ENCODE peak calls at places on chromosomes 1 and 21, in ten cellular contexts. Q is stimulated activated CD4-positive, alpha-beta T cell treated with anti-CD3 and anti-CD28 coated beads, Interleukin-1b, Interleukin-23, amount 100 ng/mL, for 48 hours; V is NCI-H1092 treated with DMSO at 0.1 percent for 48 hours; K is GM04504; C is posterior cingulate gyrus; X is cardiac fibroblast; P is ELR; U is Jurkat, Clone E6-1; L is islet precursor cell; D is activated CD8-positive, alpha-beta T cell treated with anti-CD3 and anti-CD28 coated beads for 36 hours. Z is an unnamed sample.

GRCh38 chr1:180734366-180734765 is 102.5 kb downstream of the XPR1 start:
- DNase-seq in K (no peak), C (no peak), P (no peak), V (no peak), Q (no peak), L (no peak), U (no peak), D (no peak), X (peak; percentile 2), Z (no peak)

GRCh38 chr1:196403803-196404690 is 204.2 kb downstream of the KCNT2 start:
- DNase-seq in L (no peak), C (no peak), V (no peak), Q (no peak), K (no peak), U (no peak), P (no peak), D (no peak), X (peak; percentile 83), Z (no peak)

GRCh38 chr21:46060596-46061061 is 37.3 kb upstream of the COL6A2 start:
- DNase-seq in L (peak; percentile 31), V (no peak), D (peak; percentile 69), Q (peak; percentile 25), K (peak; percentile 99), U (no peak), C (no peak), P (peak; percentile 99), X (peak; percentile 99), Z (peak; percentile 89)

GRCh38 chr1:206716519-206717236 is 32.0 kb downstream of the MAPKAPK2 start:
- DNase-seq in K (no peak), X (no peak), L (no peak), P (peak; percentile 47), C (no peak), U (no peak), D (no peak), Q (no peak), V (no peak), Z (no peak)

GRCh38 chr1:205709059-205709398 is 28.7 kb upstream of the SLC45A3 start:
- DNase-seq in D (no peak), K (peak; percentile 7), C (no peak), V (no peak), P (no peak), L (no peak), X (peak; percentile 76), Q (no peak), U (no peak), Z (no peak)

GRCh38 chr1:112509005-112509659 is 367 bp downstream of the WNT2B start:
- DNase-seq in K (no peak), V (no peak), L (peak; percentile 74), P (no peak), X (no peak), Q (no peak), D (peak; percentile 24), C (no peak), U (no peak), Z (no peak)

GRCh38 chr1:209710098-209710497 is 5.5 kb downstream of the HSD11B1 start:
- DNase-seq in P (peak; percentile 36), C (no peak), X (peak; percentile 33), L (no peak), Q (no peak), K (no peak), D (peak; percentile 27), U (no peak), V (no peak), Z (no peak)

GRCh38 chr1:164592634-164593033 is 33.6 kb downstream of the PBX1 start:
- DNase-seq in P (no peak), Q (no peak), U (no peak), D (no peak), X (no peak), K (no peak), V (no peak), L (peak; percentile 66), C (no peak), Z (no peak)

GRCh38 chr1:5907966-5908365 is 84.3 kb downstream of the NPHP4 start:
- DNase-seq in K (no peak), L (peak; percentile 23), U (no peak), D (no peak), Q (no peak), C (no peak), V (no peak), X (no peak), P (no peak), Z (no peak)

GRCh38 chr1:89305493-89305892 is 32.8 kb upstream of the GBP5 start:
- DNase-seq in K (no peak), V (no peak), Q (no peak), P (no peak), D (no peak), C (no peak), U (no peak), X (no peak), L (no peak), Z (no peak)

GRCh38 chr1:231209531-231209930 is 31.5 kb upstream of the GNPAT start:
- DNase-seq in K (no peak), P (no peak), V (no peak), C (no peak), D (no peak), X (no peak), L (no peak), Q (no peak), U (no peak), Z (no peak)

GRCh38 chr1:14926214-14926613 is 227.3 kb upstream of the TMEM51 start:
- DNase-seq in V (no peak), D (no peak), K (no peak), L (no peak), C (no peak), X (no peak), U (no peak), Q (no peak), P (no peak), Z (no peak)

GRCh38 chr1:157197906-157198435 is 59.8 kb upstream of the ETV3 start:
- DNase-seq in U (no peak), X (no peak), L (peak; percentile 29), K (no peak), V (no peak), Q (no peak), D (no peak), P (no peak), C (no peak), Z (no peak)

GRCh38 chr1:210374600-210374953 is 45.9 kb downstream of the HHAT start:
- DNase-seq in K (no peak), X (no peak), Q (no peak), U (no peak), C (no peak), L (no peak), P (no peak), D (no peak), V (no peak), Z (no peak)

GRCh38 chr21:40783404-40783803 is 63.6 kb downstream of the DSCAM start:
- DNase-seq in C (no peak), Q (no peak), L (no peak), K (no peak), U (no peak), V (no peak), P (no peak), D (no peak), X (no peak), Z (no peak)

GRCh38 chr1:167791281-167792209 is 69.8 kb downstream of the MPZL1 start:
- DNase-seq in D (no peak), L (no peak), Q (no peak), K (peak; percentile 99), P (no peak), U (no peak), C (no peak), X (peak; percentile 99), V (no peak), Z (no peak)

GRCh38 chr1:235161685-235162327 is 756 bp upstream of the RBM34 start:
- DNase-seq in P (no peak), K (no peak), U (no peak), C (no peak), X (no peak), V (no peak), L (no peak), D (no peak), Q (no peak), Z (no peak)

GRCh38 chr1:189496768-189497167 is 980.9 kb downstream of the BRINP3 start:
- DNase-seq in C (no peak), P (no peak), X (no peak), Q (no peak), V (no peak), L (no peak), K (no peak), U (no peak), D (no peak), Z (no peak)

Z was measured in H4.